ENCODE peak calls at places on chromosomes 11 and 22, in four cellular contexts. U is psoas muscle, I is PC-3, E is neural progenitor cell. V is an unnamed sample. For H3K36me3, the result is how much of the 10 kb centered on the place peaks cover.

GRCh38 chr22:37059876-37060449 is 8.4 kb downstream of the KCTD17 start:
- DNase-seq in U (no peak), I (no peak), E (no peak), V (no peak)

GRCh38 chr22:36899498-36899897 is 13.9 kb upstream of the CSF2RB start:
- DNase-seq in I (no peak), U (no peak), E (no peak), V (no peak)

GRCh38 chr11:65625628-65626342 is 10.2 kb downstream of the PCNX3 start:
- DNase-seq in U (peak), E (peak), I (no peak), V (no peak)

GRCh38 chr11:73869234-73869949 is 7.3 kb downstream of the COA4 start:
- DNase-seq in U (no peak), E (no peak), I (peak), V (no peak)

GRCh38 chr22:30224161-30224857 is 22.2 kb downstream of the LIF start:
- DNase-seq in I (peak), U (no peak), E (no peak), V (no peak)

GRCh38 chr11:103618532-103618931 is 417.9 kb upstream of the DDI1 start:
- DNase-seq in U (no peak), E (no peak), I (no peak), V (no peak)

GRCh38 chr11:123511037-123511870 is 81.2 kb downstream of the GRAMD1B start:
- DNase-seq in E (peak), U (peak), I (peak), V (peak)

GRCh38 chr11:119584193-119585037 is 144.6 kb downstream of the NECTIN1 start:
- DNase-seq in U (peak), E (peak), I (peak), V (no peak)

GRCh38 chr11:62489204-62489603 is 57.4 kb downstream of the AHNAK start:
- DNase-seq in E (no peak), U (no peak), I (no peak), V (no peak)

GRCh38 chr11:33658195-33658900 is 42.3 kb downstream of the C11orf91 start:
- DNase-seq in I (no peak), E (no peak), U (no peak), V (no peak)

GRCh38 chr11:116471608-116472007 is 301.2 kb downstream of the BUD13 start:
- DNase-seq in E (no peak), U (no peak), I (no peak), V (no peak)

GRCh38 chr11:66313321-66314185 is 3.3 kb downstream of the CD248 start:
- DNase-seq in U (peak), I (no peak), E (peak), V (no peak)

GRCh38 chr11:31958086-31958735 is 132.7 kb upstream of the RCN1 start:
- DNase-seq in I (peak), E (peak), U (peak), V (no peak)

GRCh38 chr11:75602916-75603315 is 40.9 kb downstream of the SERPINH1 start:
- DNase-seq in E (no peak), U (no peak), I (peak), V (no peak)

GRCh38 chr11:76560219-76560618 is 110.3 kb downstream of the LRRC32 start:
- DNase-seq in I (peak), U (no peak), E (no peak), V (no peak)

GRCh38 chr11:121372671-121373429 is 79.3 kb upstream of the SORL1 start:
- DNase-seq in E (no peak), I (no peak), U (no peak), V (peak)

GRCh38 chr22:47659467-47660302 is 897.2 kb downstream of the TBC1D22A start:
- DNase-seq in E (peak), U (no peak), I (no peak), V (no peak)

GRCh38 chr11:106625566-106625965 is 392.7 kb downstream of the GUCY1A2 start:
- DNase-seq in E (no peak), U (no peak), I (no peak), V (no peak)

GRCh38 chr22:41517172-41518047 is 26.9 kb downstream of the POLR3H start:
- DNase-seq in E (peak), U (peak), I (peak), V (peak)

GRCh38 chr11:3133456-3134217 is 31.5 kb downstream of the OSBPL5 start:
- DNase-seq in E (no peak), U (peak), I (no peak), V (no peak)

GRCh38 chr22:41862530-41863266 is 29.8 kb downstream of the SREBF2 start:
- DNase-seq in E (no peak), U (no peak), I (no peak), V (no peak)

GRCh38 chr22:27561301-27561820 is 240.2 kb downstream of the MN1 start:
- DNase-seq in I (no peak), E (peak), U (no peak), V (no peak)

GRCh38 chr11:74699615-74700396 is 31.4 kb downstream of the CHRDL2 start:
- DNase-seq in I (no peak), U (no peak), E (no peak), V (no peak)

GRCh38 chr11:84247931-84248330 is 961.8 kb upstream of the CCDC90B start:
- DNase-seq in U (no peak), E (no peak), I (no peak), V (no peak)

GRCh38 chr11:85988780-85989179 is 80.1 kb downstream of the PICALM start:
- DNase-seq in E (no peak), I (no peak), U (no peak), V (no peak)

GRCh38 chr22:39122772-39123470 is 25.9 kb downstream of the APOBEC3H start:
- DNase-seq in E (no peak), I (no peak), U (no peak), V (no peak)

GRCh38 chr22:36731916-36732315 is 28.4 kb upstream of the CACNG2 start:
- DNase-seq in I (no peak), U (no peak), E (no peak), V (no peak)

GRCh38 chr22:31504282-31504681 is 7.9 kb downstream of the SFI1 start:
- DNase-seq in I (peak), U (no peak), E (no peak), V (no peak)
- H3K36me3 ChIP-seq in I (under half), U (under half), E (under half), V (under half)

GRCh38 chr11:129885381-129885780 is 10.0 kb downstream of the NFRKB start:
- DNase-seq in U (no peak), E (no peak), I (no peak), V (no peak)

GRCh38 chr11:129881570-129882170 is 13.7 kb downstream of the NFRKB start:
- DNase-seq in U (no peak), I (peak), E (peak), V (peak)

GRCh38 chr11:129888451-129888850 is 6.9 kb downstream of the NFRKB start:
- DNase-seq in I (no peak), U (no peak), E (no peak), V (peak)

GRCh38 chr11:129880311-129880710 is 15.1 kb downstream of the NFRKB start:
- DNase-seq in U (no peak), E (no peak), I (no peak), V (no peak)

GRCh38 chr11:129884581-129884980 is 10.8 kb downstream of the NFRKB start:
- DNase-seq in I (no peak), U (no peak), E (no peak), V (no peak)
- H3K36me3 ChIP-seq in I (half or more), U (under half), E (under half), V (half or more)

GRCh38 chr11:71499546-71499945 is 27.5 kb upstream of the KRTAP5-7 start:
- DNase-seq in E (no peak), U (peak), I (peak), V (peak)
- H3K36me3 ChIP-seq in E (under half), U (under half), I (under half), V (half or more)

DNA sequence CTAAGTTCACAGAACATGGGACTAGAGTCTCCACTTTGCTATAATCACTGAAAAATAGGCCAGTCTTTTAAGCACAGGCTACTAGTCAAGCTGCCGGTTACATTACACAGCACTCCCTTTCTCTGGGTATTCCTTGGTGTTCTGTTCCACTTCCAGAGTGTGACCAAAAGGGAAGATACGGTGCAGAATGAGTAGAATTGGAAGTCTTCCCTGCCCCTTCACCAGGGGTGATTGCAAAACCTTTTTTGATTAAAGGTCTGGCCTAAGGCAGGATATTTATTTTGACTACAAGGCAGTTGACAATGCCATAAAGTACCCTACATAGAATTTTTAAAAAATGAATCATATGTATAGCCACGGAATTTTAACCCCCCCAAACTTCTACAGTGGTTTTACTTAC is 59.6 kb upstream of the ADORA2A start:
- DNase-seq in E (no peak), I (peak), U (no peak), V (no peak)
- H3K36me3 ChIP-seq in E (under half), I (under half), U (under half), V (half or more)

V was measured in DND-41.